ENCODE peak calls at places on chromosomes 7 and 10, in six cellular contexts. J is HT1080; B is hepatocyte; A is stimulated activated CD4-positive, alpha-beta T cell treated with anti-CD3 and anti-CD28 coated beads, Interleukin-15, amount 100 ng/mL, for 24 hours; H is EL; R is activated effector memory CD4-positive, alpha-beta T cell treated with anti-CD3 and anti-CD28 coated beads, Interleukin-2, amount 50 U/mL, for 16 hours. S is an unnamed sample.

GRCh38 chr10:82969405-82969804 is 1094.4 kb downstream of the NRG3 start:
- DNase-seq in J (peak; percentile 29), B (peak; percentile 17), A (no peak), H (peak; percentile 4), R (no peak), S (peak; percentile 26)

GRCh38 chr7:91249506-91250233 is 14.6 kb upstream of the FZD1 start:
- DNase-seq in J (peak; percentile 76), B (no peak), A (no peak), H (peak; percentile 82), R (no peak), S (peak; percentile 72)

GRCh38 chr7:154598864-154599263 is 404.1 kb downstream of the PAXIP1 start:
- DNase-seq in J (no peak), B (no peak), A (no peak), H (no peak), R (no peak), S (no peak)

GRCh38 chr10:110756886-110757285 is 112.8 kb downstream of the RBM20 start:
- DNase-seq in J (no peak), B (no peak), A (no peak), H (no peak), R (no peak), S (no peak)

GRCh38 chr7:49398730-49399129 is 374.7 kb upstream of the VWC2 start:
- DNase-seq in J (peak; percentile 83), B (no peak), A (no peak), H (no peak), R (no peak), S (peak; percentile 55)

GRCh38 chr7:37054631-37055300 is 330.5 kb upstream of the AOAH start:
- DNase-seq in J (peak; percentile 36), B (no peak), A (no peak), H (peak; percentile 12), R (no peak), S (no peak)

GRCh38 chr10:92656266-92656961 is 33.3 kb upstream of the HHEX start:
- DNase-seq in J (no peak), B (no peak), A (no peak), H (no peak), R (no peak), S (no peak)

GRCh38 chr7:35839860-35840854 is 39.3 kb downstream of the SEPTIN7 start:
- DNase-seq in J (peak; percentile 50), B (no peak), A (no peak), H (peak; percentile 77), R (no peak), S (peak; percentile 49)

GRCh38 chr7:151425670-151426075 is 14.3 kb downstream of the CRYGN start:
- DNase-seq in J (no peak), B (peak; percentile 34), A (no peak), H (peak; percentile 65), R (no peak), S (no peak)

GRCh38 chr10:34612446-34612845 is 202.7 kb downstream of the PARD3 start:
- DNase-seq in J (peak; percentile 48), B (no peak), A (no peak), H (peak; percentile 58), R (no peak), S (no peak)

GRCh38 chr10:1057106-1057657 is 997 bp downstream of the WDR37 start:
- DNase-seq in J (peak; percentile 12), B (no peak), A (no peak), H (peak; percentile 33), R (no peak), S (no peak)

GRCh38 chr7:64774204-64774842 is 19.9 kb upstream of the ZNF138 start:
- DNase-seq in J (no peak), B (no peak), A (no peak), H (no peak), R (no peak), S (no peak)

GRCh38 chr7:137953692-137954470 is 48.0 kb downstream of the CREB3L2 start:
- DNase-seq in J (peak; percentile 83), B (peak; percentile 79), A (no peak), H (peak; percentile 72), R (no peak), S (peak; percentile 88)

GRCh38 chr10:104337527-104337984 is 709 bp downstream of the ITPRIP start:
- DNase-seq in J (no peak), B (no peak), A (peak; percentile 56), H (peak; percentile 49), R (peak; percentile 68), S (peak; percentile 14)

GRCh38 chr10:71323407-71323806 is 4.3 kb downstream of the SLC29A3 start:
- DNase-seq in J (peak; percentile 58), B (no peak), A (no peak), H (peak; percentile 23), R (no peak), S (no peak)

GRCh38 chr7:2814682-2815522 is 29.2 kb downstream of the GNA12 start:
- DNase-seq in J (no peak), B (peak; percentile 42), A (no peak), H (no peak), R (peak; percentile 49), S (no peak)

GRCh38 chr10:100229819-100230422 is 525 bp upstream of the CHUK start:
- DNase-seq in J (no peak), B (no peak), A (no peak), H (peak; percentile 1), R (no peak), S (no peak)

GRCh38 chr10:21399392-21400015 is 126.0 kb downstream of the SKIDA1 start:
- DNase-seq in J (peak; percentile 57), B (peak; percentile 68), A (no peak), H (peak; percentile 96), R (no peak), S (peak; percentile 64)

GRCh38 chr7:80634505-80634904 is 3.9 kb upstream of the CD36 start:
- DNase-seq in J (peak; percentile 22), B (no peak), A (no peak), H (peak; percentile 76), R (no peak), S (no peak)

GRCh38 chr7:69747144-69747543 is 148.9 kb downstream of the AUTS2 start:
- DNase-seq in J (no peak), B (no peak), A (no peak), H (no peak), R (no peak), S (no peak)

GRCh38 chr10:94107191-94107590 is 113.5 kb downstream of the PLCE1 start:
- DNase-seq in J (no peak), B (no peak), A (no peak), H (no peak), R (no peak), S (no peak)

GRCh38 chr10:25808372-25808771 is 125.7 kb upstream of the MYO3A start:
- DNase-seq in J (no peak), B (no peak), A (no peak), H (no peak), R (no peak), S (no peak)

GRCh38 chr7:67636363-67637355 is 640.0 kb downstream of the TYW1 start:
- DNase-seq in J (no peak), B (no peak), A (no peak), H (no peak), R (no peak), S (no peak)

GRCh38 chr7:135757719-135758411 is 9.3 kb upstream of the FAM180A start:
- DNase-seq in J (peak; percentile 59), B (no peak), A (no peak), H (peak; percentile 59), R (no peak), S (no peak)

S was measured in RCC 7860.